ENCODE peak calls at places on chromosomes 11 and 22, in six cellular contexts. R is activated CD4-positive, CD25-positive, alpha-beta regulatory T cell; Q is fibroblast of pulmonary artery; O is neural progenitor cell; Z is nucleus accumbens; M is heart right ventricle. I is an unnamed sample.

GRCh38 chr11:65293909-65294381 is 20.7 kb upstream of the CDC42EP2 start:
- DNase-seq in Q (peak; percentile 30), O (no peak), M (peak; percentile 67), R (no peak), Z (no peak), I (no peak)

GRCh38 chr11:65410936-65411680 is 11.5 kb upstream of the NEAT1 start:
- DNase-seq in M (no peak), O (no peak), Q (no peak), Z (no peak), R (no peak), I (no peak)

GRCh38 chr11:1548221-1549070 is 23.6 kb downstream of the DUSP8 start:
- DNase-seq in R (no peak), Q (peak; percentile 40), O (peak; percentile 56), M (peak; percentile 87), Z (no peak), I (no peak)

GRCh38 chr11:74538680-74539079 is 45.2 kb upstream of the LIPT2 start:
- DNase-seq in O (peak; percentile 10), R (no peak), Z (no peak), M (no peak), Q (no peak), I (no peak)

GRCh38 chr11:12008790-12009616 is 577 bp upstream of the DKK3 start:
- DNase-seq in R (no peak), O (peak; percentile 89), Z (peak; percentile 42), Q (peak; percentile 65), M (peak; percentile 50), I (peak; percentile 58)

GRCh38 chr22:23064381-23065068 is 5.8 kb upstream of the GNAZ start:
- DNase-seq in R (no peak), O (no peak), Z (no peak), M (peak; percentile 2), Q (no peak), I (peak; percentile 35)

GRCh38 chr22:38867496-38868285 is 4.3 kb downstream of the CBX6 start:
- DNase-seq in M (no peak), O (no peak), R (no peak), Z (no peak), Q (no peak), I (no peak)

GRCh38 chr22:45917146-45917545 is 59.8 kb downstream of the WNT7B start:
- DNase-seq in Q (no peak), Z (no peak), R (no peak), O (no peak), M (no peak), I (no peak)